ENCODE peak calls at places on chromosomes 7 and 10, in ten cellular contexts. S is naive thymus-derived CD8-positive, alpha-beta T cell; J is epithelial cell of esophagus; Z is progenitor cell of endocrine pancreas; Y is Calu3; G is activated CD8-positive, alpha-beta memory T cell treated with anti-CD3 and anti-CD28 coated beads for 1 hour; F is activated T-helper 1 cell treated with anti-CD3 and anti-CD28 coated beads, Interleukin-2, amount 50 U/mL, for 16 hours; X is uterus; V is activated naive CD4-positive, alpha-beta T cell treated with Interleukin-2 at 50 U/mL for 16 hours; N is GM04503. L is an unnamed sample.

GRCh38 chr7:120833551-120833950 is 24.4 kb downstream of the TSPAN12 start:
- DNase-seq in G (no peak), Z (no peak), Y (no peak), V (no peak), S (no peak), X (no peak), F (no peak), N (no peak), J (no peak), L (peak; percentile 42)

GRCh38 chr10:133394801-133395221 is 854 bp downstream of the MTG1 start:
- DNase-seq in N (no peak), J (no peak), V (peak; percentile 13), Y (no peak), Z (no peak), F (no peak), G (no peak), X (no peak), S (peak; percentile 12), L (no peak)

GRCh38 chr7:41940760-41941343 is 238.0 kb upstream of the INHBA start:
- DNase-seq in N (no peak), S (peak; percentile 34), Y (peak; percentile 79), G (no peak), Z (peak; percentile 48), J (peak; percentile 85), X (peak; percentile 77), V (peak; percentile 46), F (peak; percentile 15), L (peak; percentile 29)

GRCh38 chr10:48448796-48449195 is 142.3 kb downstream of the MAPK8 start:
- DNase-seq in J (peak; percentile 63), Y (no peak), N (peak; percentile 50), S (no peak), F (no peak), X (no peak), Z (no peak), V (no peak), G (no peak), L (no peak)

GRCh38 chr7:12157517-12157916 is 53.6 kb upstream of the TMEM106B start:
- DNase-seq in J (no peak), X (no peak), N (no peak), S (no peak), G (no peak), F (no peak), V (no peak), Y (no peak), Z (no peak), L (no peak)

GRCh38 chr10:50033481-50033880 is 34.3 kb upstream of the WASHC2A start:
- DNase-seq in V (no peak), Z (no peak), Y (no peak), G (no peak), F (no peak), J (no peak), X (no peak), S (no peak), N (peak; percentile 65), L (no peak)

GRCh38 chr7:96052860-96053452 is 268.9 kb downstream of the SLC25A13 start:
- DNase-seq in N (no peak), F (no peak), S (no peak), Z (no peak), V (no peak), X (no peak), Y (no peak), G (no peak), J (no peak), L (no peak)

GRCh38 chr10:3624367-3624766 is 160.6 kb downstream of the KLF6 start:
- DNase-seq in S (no peak), Y (no peak), F (no peak), N (no peak), G (no peak), J (peak; percentile 78), V (peak; percentile 12), X (no peak), Z (no peak), L (no peak)

GRCh38 chr10:28806481-28806880 is 129.2 kb downstream of the BAMBI start:
- DNase-seq in N (no peak), X (peak; percentile 46), V (no peak), S (no peak), J (no peak), G (no peak), Y (no peak), Z (no peak), F (no peak), L (peak; percentile 0)

GRCh38 chr10:5585517-5586222 is 60.9 kb downstream of the CALML3 start:
- DNase-seq in Y (no peak), Z (no peak), V (no peak), G (no peak), F (no peak), J (peak; percentile 62), N (no peak), S (no peak), X (no peak), L (peak; percentile 57)

GRCh38 chr10:93199221-93199681 is 125.6 kb downstream of the CYP26A1 start:
- DNase-seq in S (no peak), N (peak; percentile 64), Z (no peak), Y (peak; percentile 51), V (no peak), X (peak; percentile 34), J (peak; percentile 21), F (no peak), G (no peak), L (no peak)

GRCh38 chr7:37990337-37990736 is 69.9 kb downstream of the EPDR1 start:
- DNase-seq in N (no peak), V (no peak), Y (no peak), F (no peak), S (no peak), G (no peak), X (no peak), J (no peak), Z (no peak), L (no peak)

GRCh38 chr10:71092812-71093391 is 119.5 kb upstream of the UNC5B start:
- DNase-seq in F (no peak), X (no peak), V (no peak), S (no peak), J (no peak), N (no peak), Z (no peak), Y (no peak), G (no peak), L (no peak)

GRCh38 chr10:71161429-71161828 is 50.9 kb upstream of the UNC5B start:
- DNase-seq in X (no peak), Z (no peak), G (no peak), F (no peak), Y (peak; percentile 37), V (no peak), N (no peak), J (peak; percentile 52), S (no peak), L (no peak)

GRCh38 chr10:68542046-68542445 is 14.7 kb upstream of the SLC25A16 start:
- DNase-seq in F (no peak), V (no peak), Z (no peak), G (no peak), S (no peak), X (no peak), Y (no peak), J (peak; percentile 20), N (no peak), L (no peak)

GRCh38 chr10:11295492-11295891 is 277.8 kb downstream of the CELF2 start:
- DNase-seq in V (no peak), G (no peak), X (no peak), Y (no peak), J (no peak), F (no peak), N (no peak), Z (no peak), S (no peak), L (no peak)

GRCh38 chr7:47266131-47266706 is 315.7 kb downstream of the TNS3 start:
- DNase-seq in N (peak; percentile 32), V (no peak), G (no peak), Y (peak; percentile 84), X (peak; percentile 71), Z (peak; percentile 52), S (peak; percentile 25), J (peak; percentile 69), F (no peak), L (peak; percentile 40)

GRCh38 chr10:88769384-88769783 is 9.6 kb downstream of the LIPN start:
- DNase-seq in S (no peak), F (no peak), Z (no peak), J (no peak), N (no peak), X (no peak), G (no peak), Y (no peak), V (no peak), L (no peak)